ENCODE peak calls at places on chromosomes 6 and 20, in six cellular contexts. Y is stomach; B is cardiac fibroblast; V is A673; K is stimulated activated CD4-positive, alpha-beta T cell treated with anti-CD3 and anti-CD28 coated beads, Interleukin-2, amount 100 ng/mL, for 48 hours; A is T-helper 2 cell. X is an unnamed sample.

GRCh38 chr20:49608752-49609670 is 41.1 kb upstream of the PTGIS start:
- DNase-seq in B (peak; percentile 55), V (peak; percentile 57), Y (peak; percentile 80), A (peak; percentile 53), K (peak; percentile 69), X (peak; percentile 68)

GRCh38 chr20:63664861-63665594 is 6.9 kb downstream of the RTEL1 start:
- DNase-seq in B (no peak), Y (no peak), K (no peak), A (no peak), V (peak; percentile 69), X (peak; percentile 5)

GRCh38 chr20:38840053-38840893 is 34.8 kb downstream of the PPP1R16B start:
- DNase-seq in A (no peak), B (peak; percentile 57), V (no peak), Y (no peak), K (no peak), X (no peak)

GRCh38 chr20:58523072-58523681 is 8.0 kb upstream of the APCDD1L start:
- DNase-seq in V (peak; percentile 90), B (no peak), A (no peak), Y (no peak), K (no peak), X (no peak)

GRCh38 chr20:24782221-24782620 is 166.8 kb upstream of the CST7 start:
- DNase-seq in V (no peak), B (no peak), A (no peak), Y (no peak), K (no peak), X (no peak)

GRCh38 chr20:50048420-50049166 is 64.4 kb downstream of the UBE2V1 start:
- DNase-seq in Y (no peak), V (no peak), A (no peak), K (no peak), B (no peak), X (no peak)

GRCh38 chr6:38387994-38388393 is 251.7 kb downstream of the BTBD9 start:
- DNase-seq in A (no peak), Y (no peak), K (no peak), B (peak; percentile 71), V (peak; percentile 44), X (no peak)

GRCh38 chr20:57553376-57554018 is 7.4 kb upstream of the PCK1 start:
- DNase-seq in B (no peak), K (no peak), V (no peak), Y (no peak), A (no peak), X (no peak)

GRCh38 chr6:166420351-166420750 is 37.6 kb upstream of the MPC1 start:
- DNase-seq in B (peak; percentile 70), Y (no peak), A (no peak), K (no peak), V (no peak), X (peak; percentile 20)

GRCh38 chr20:4297141-4297826 is 281.9 kb upstream of the RNF24 start:
- DNase-seq in Y (no peak), A (no peak), V (peak; percentile 61), B (peak; percentile 48), K (no peak), X (no peak)

GRCh38 chr6:81075974-81076373 is 676.5 kb downstream of the TENT5A start:
- DNase-seq in B (peak; percentile 24), K (no peak), A (no peak), V (peak; percentile 57), Y (no peak), X (peak; percentile 59)

GRCh38 chr6:99331531-99331930 is 17.9 kb downstream of the FAXC start:
- DNase-seq in V (no peak), Y (no peak), B (no peak), A (no peak), K (no peak), X (no peak)

GRCh38 chr6:165922309-165922794 is 245.3 kb downstream of the TBXT start:
- DNase-seq in K (no peak), Y (no peak), B (peak; percentile 63), V (no peak), A (no peak), X (no peak)

GRCh38 chr6:2760882-2761842 is 4.0 kb upstream of the WRNIP1 start:
- DNase-seq in Y (no peak), K (no peak), V (peak; percentile 22), B (peak; percentile 40), A (no peak), X (no peak)

GRCh38 chr20:2163312-2163711 is 61.7 kb downstream of the STK35 start:
- DNase-seq in Y (no peak), B (no peak), A (no peak), V (no peak), K (no peak), X (no peak)

GRCh38 chr20:62210496-62210855 is 9.6 kb downstream of the HRH3 start:
- DNase-seq in V (no peak), B (no peak), Y (no peak), A (no peak), K (no peak), X (peak; percentile 92)

GRCh38 chr20:63522981-63523611 is 2.5 kb downstream of the PPDPF start:
- DNase-seq in V (no peak), A (no peak), K (no peak), Y (no peak), B (no peak), X (no peak)

GRCh38 chr20:19735446-19735845 is 22.6 kb upstream of the RIN2 start:
- DNase-seq in Y (peak; percentile 73), B (peak; percentile 95), V (peak; percentile 96), K (no peak), A (no peak), X (peak; percentile 87)

GRCh38 chr6:55474386-55474785 is 104.6 kb downstream of the HMGCLL1 start:
- DNase-seq in K (no peak), B (peak; percentile 27), V (no peak), A (no peak), Y (no peak), X (no peak)

GRCh38 chr6:109612268-109612667 is 78.7 kb downstream of the AK9 start:
- DNase-seq in K (no peak), B (no peak), A (no peak), Y (no peak), V (peak; percentile 4), X (peak; percentile 13)

GRCh38 chr6:166331503-166332133 is 10.7 kb downstream of the SFT2D1 start:
- DNase-seq in Y (no peak), V (no peak), K (no peak), A (no peak), B (no peak), X (no peak)

GRCh38 chr20:53942121-53942816 is 128.1 kb downstream of the BCAS1 start:
- DNase-seq in A (no peak), Y (no peak), K (no peak), V (no peak), B (no peak), X (no peak)

GRCh38 chr6:20757761-20758160 is 223.5 kb downstream of the CDKAL1 start:
- DNase-seq in Y (no peak), B (peak; percentile 59), K (no peak), V (peak; percentile 80), A (no peak), X (peak; percentile 55)

GRCh38 chr6:144320746-144321145 is 35.6 kb downstream of the UTRN start:
- DNase-seq in K (no peak), B (no peak), V (no peak), Y (no peak), A (no peak), X (no peak)

GRCh38 chr20:34776177-34776576 is 49.3 kb downstream of the NCOA6 start:
- DNase-seq in Y (no peak), V (no peak), B (no peak), A (no peak), K (no peak), X (no peak)